ENCODE peak calls at places on chromosomes 3 and 15, in eight cellular contexts. K is BE2C, X is cardiac fibroblast, W is mesothelial cell of epicardium, L is AG09309, T is stomach, O is dorsolateral prefrontal cortex, J is epithelial cell of esophagus. U is an unnamed sample.

GRCh38 chr3:196974661-196975060 is 6.0 kb upstream of the PIGZ start:
- DNase-seq in L (no peak), T (peak), O (no peak), W (no peak), J (no peak), K (no peak), X (no peak), U (no peak)

GRCh38 chr15:37789392-37789776 is 145.1 kb upstream of the TMCO5A start:
- DNase-seq in L (no peak), T (no peak), K (no peak), W (no peak), O (no peak), X (no peak), J (no peak), U (no peak)

GRCh38 chr3:9194509-9195184 is 54.8 kb downstream of the SRGAP3 start:
- DNase-seq in W (no peak), L (no peak), T (no peak), O (no peak), J (peak), K (no peak), X (no peak), U (no peak)

GRCh38 chr15:38072507-38073277 is 138.3 kb downstream of the TMCO5A start:
- DNase-seq in W (peak), J (peak), L (no peak), X (peak), T (peak), O (peak), K (peak), U (peak)

GRCh38 chr15:74251187-74251811 is 15.2 kb downstream of the CCDC33 start:
- DNase-seq in T (peak), W (no peak), K (no peak), J (no peak), L (no peak), O (peak), X (no peak), U (no peak)

GRCh38 chr3:50338989-50339388 is 1.6 kb downstream of the RASSF1 start:
- DNase-seq in K (no peak), X (no peak), L (no peak), O (no peak), T (no peak), W (no peak), J (no peak), U (no peak)

GRCh38 chr3:36244728-36245127 is 135.6 kb upstream of the STAC start:
- DNase-seq in L (no peak), J (peak), O (no peak), W (no peak), X (peak), K (no peak), T (no peak), U (no peak)

GRCh38 chr15:50116477-50116876 is 2.6 kb downstream of the ATP8B4 start:
- DNase-seq in X (peak), O (no peak), K (no peak), L (no peak), J (peak), T (no peak), W (no peak), U (no peak)

GRCh38 chr15:34647569-34648334 is 64.3 kb upstream of the GOLGA8B start:
- DNase-seq in L (no peak), X (peak), K (peak), T (no peak), W (no peak), J (peak), O (no peak), U (no peak)

GRCh38 chr15:68187559-68187958 is 17.6 kb downstream of the CALML4 start:
- DNase-seq in O (no peak), X (peak), T (peak), W (no peak), J (peak), L (peak), K (peak), U (peak)

GRCh38 chr3:47016934-47017435 is 37.5 kb downstream of the NBEAL2 start:
- DNase-seq in J (peak), W (no peak), X (peak), K (no peak), O (no peak), L (peak), T (no peak), U (peak)

GRCh38 chr3:42403737-42404136 is 6.7 kb downstream of the LYZL4 start:
- DNase-seq in J (peak), T (no peak), W (no peak), O (no peak), L (no peak), K (no peak), X (no peak), U (no peak)

GRCh38 chr3:182920515-182921084 is 59.7 kb downstream of the DCUN1D1 start:
- DNase-seq in X (peak), T (no peak), O (no peak), W (no peak), L (no peak), K (peak), J (peak), U (no peak)

GRCh38 chr3:13851091-13851849 is 28.6 kb downstream of the WNT7A start:
- DNase-seq in T (no peak), K (no peak), O (no peak), W (no peak), J (no peak), X (no peak), L (no peak), U (no peak)

GRCh38 chr15:58066042-58066867 is 744 bp upstream of the ALDH1A2 start:
- DNase-seq in W (peak), L (no peak), K (peak), J (peak), T (peak), X (peak), O (no peak), U (no peak)

GRCh38 chr3:42802876-42803799 is 1.2 kb downstream of the HIGD1A start:
- DNase-seq in K (peak), O (peak), T (no peak), X (peak), L (no peak), W (no peak), J (peak), U (no peak)

GRCh38 chr3:139202959-139203349 is 140.9 kb upstream of the MRPS22 start:
- DNase-seq in W (no peak), L (no peak), T (no peak), J (no peak), K (no peak), X (no peak), O (no peak), U (no peak)

GRCh38 chr3:139204756-139205155 is 139.1 kb upstream of the MRPS22 start:
- DNase-seq in X (peak), T (no peak), J (no peak), L (peak), W (no peak), O (no peak), K (no peak), U (no peak)

GRCh38 chr3:139201446-139202225 is 142.2 kb upstream of the MRPS22 start:
- DNase-seq in O (no peak), W (no peak), L (no peak), J (no peak), X (no peak), T (no peak), K (no peak), U (no peak)

GRCh38 chr3:139203752-139204151 is 140.1 kb upstream of the MRPS22 start:
- DNase-seq in X (no peak), W (no peak), K (no peak), L (no peak), O (no peak), T (no peak), J (no peak), U (no peak)

GRCh38 chr3:139202226-139202958 is 141.4 kb upstream of the MRPS22 start:
- DNase-seq in X (no peak), T (no peak), L (no peak), W (no peak), O (peak), J (peak), K (peak), U (no peak)
- TF ChIP-seq CTCF in X (no peak), T (no peak), L (no peak), W (no peak), O (peak), J (no peak), K (no peak), U (peak)

GRCh38 chr3:133040696-133041523 is 2.7 kb downstream of the TMEM108 start:
- DNase-seq in W (peak), J (peak), O (peak), L (peak), X (peak), T (peak), K (peak), U (no peak)
- TF ChIP-seq CTCF in W (peak), J (peak), O (peak), L (peak), X (peak), T (peak), K (peak), U (peak)

DNA sequence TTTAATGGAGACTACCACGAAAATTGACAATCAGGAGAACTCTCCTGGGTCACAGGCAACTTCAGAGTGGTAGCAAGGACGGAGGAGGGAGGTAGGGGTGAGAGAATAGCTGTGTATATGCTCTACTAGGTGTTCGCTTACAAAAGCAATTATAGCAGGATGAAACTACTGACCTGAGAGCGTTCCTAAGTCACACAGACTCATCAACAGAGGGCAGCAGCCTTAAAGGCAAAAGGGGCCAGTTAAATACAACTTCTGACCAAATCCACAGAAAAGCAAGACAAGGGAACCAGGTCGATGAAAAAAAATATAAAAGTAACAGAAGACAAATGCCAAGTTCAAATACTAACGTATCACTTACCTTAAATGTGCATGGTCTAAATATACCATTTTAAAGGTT is 894.6 kb downstream of the PLOD2 start:
- DNase-seq in L (no peak), O (no peak), X (no peak), K (no peak), J (no peak), T (no peak), W (no peak), U (no peak)
- TF ChIP-seq CTCF in L (no peak), O (no peak), X (no peak), K (peak), J (no peak), T (no peak), W (no peak), U (no peak)

DNA sequence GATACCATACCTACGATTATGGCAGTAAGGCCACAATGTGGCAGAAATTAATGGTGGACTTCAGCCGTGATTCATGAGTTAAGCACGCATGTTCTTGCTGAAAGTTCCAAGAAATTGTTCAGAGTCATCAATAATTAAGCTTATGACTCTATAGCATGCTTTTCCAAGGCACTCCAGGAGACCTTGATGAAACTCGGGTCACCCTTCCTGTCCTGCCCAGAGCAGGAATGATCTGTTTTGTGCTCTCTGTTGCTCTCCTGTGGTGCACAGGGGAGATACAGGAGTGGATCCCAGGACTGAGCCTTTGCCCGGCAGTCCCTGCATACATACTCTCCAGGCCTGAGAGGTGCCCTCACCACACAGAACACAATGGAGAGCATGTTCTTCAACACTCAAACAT is 141.6 kb upstream of the SLC2A2 start:
- DNase-seq in J (peak), W (no peak), K (peak), O (no peak), T (no peak), X (peak), L (no peak), U (no peak)
- TF ChIP-seq CTCF in J (peak), W (no peak), K (peak), O (peak), T (no peak), X (peak), L (peak), U (no peak)

U was measured in retinal pigment epithelial cell.